ENCODE peak calls at places on chromosomes 6 and 20, in eight cellular contexts. Q is SK-N-SH, F is A549, X is transverse colon, W is tibial nerve, M is HepG2, Y is stomach, U is sigmoid colon. T is an unnamed sample.

GRCh38 chr6:150016324-150017185 is 8.8 kb downstream of the RAET1L start:
- DNase-seq in Q (peak), F (peak), X (peak), W (no peak), M (peak), Y (peak), U (no peak), T (peak)

GRCh38 chr6:42349753-42350573 is 101.8 kb downstream of the TRERF1 start:
- DNase-seq in Q (peak), F (no peak), X (no peak), W (no peak), M (no peak), Y (no peak), U (no peak), T (no peak)

GRCh38 chr20:37501940-37502339 is 19.1 kb upstream of the NNAT start:
- DNase-seq in Q (no peak), F (peak), X (no peak), W (no peak), M (no peak), Y (no peak), U (peak), T (no peak)

GRCh38 chr6:152338335-152339125 is 298.6 kb downstream of the SYNE1 start:
- DNase-seq in Q (peak), F (peak), X (peak), W (peak), M (peak), Y (peak), U (peak), T (peak)

GRCh38 chr20:32359633-32360332 is 1.7 kb downstream of the ASXL1 start:
- DNase-seq in Q (peak), F (no peak), X (no peak), W (no peak), M (no peak), Y (no peak), U (no peak), T (no peak)

GRCh38 chr20:37237656-37238055 is 24.0 kb downstream of the GHRH start:
- DNase-seq in Q (no peak), F (no peak), X (no peak), W (no peak), M (no peak), Y (no peak), U (no peak), T (no peak)

GRCh38 chr6:168909288-168909687 is 344.4 kb downstream of the THBS2 start:
- DNase-seq in Q (no peak), F (no peak), X (no peak), W (no peak), M (no peak), Y (no peak), U (no peak), T (no peak)

GRCh38 chr6:161660666-161661571 is 387.1 kb upstream of the AGPAT4 start:
- DNase-seq in Q (no peak), F (no peak), X (no peak), W (no peak), M (peak), Y (no peak), U (no peak), T (no peak)

GRCh38 chr6:145887969-145888368 is 73.4 kb upstream of the FBXO30 start:
- DNase-seq in Q (peak), F (no peak), X (no peak), W (no peak), M (no peak), Y (no peak), U (peak), T (no peak)

GRCh38 chr6:30757261-30757935 is 13.1 kb upstream of the IER3 start:
- DNase-seq in Q (no peak), F (no peak), X (no peak), W (no peak), M (no peak), Y (no peak), U (no peak), T (no peak)

GRCh38 chr6:170293881-170294755 is 3.2 kb upstream of the DLL1 start:
- DNase-seq in Q (peak), F (no peak), X (no peak), W (no peak), M (no peak), Y (no peak), U (peak), T (no peak)

GRCh38 chr6:23505021-23505420 is 621.0 kb upstream of the NRSN1 start:
- DNase-seq in Q (no peak), F (no peak), X (no peak), W (no peak), M (no peak), Y (no peak), U (no peak), T (no peak)

GRCh38 chr6:21587925-21588811 is 5.4 kb upstream of the SOX4 start:
- DNase-seq in Q (peak), F (peak), X (peak), W (no peak), M (peak), Y (peak), U (peak), T (peak)

GRCh38 chr6:100382767-100383195 is 81.9 kb downstream of the SIM1 start:
- DNase-seq in Q (no peak), F (no peak), X (no peak), W (no peak), M (no peak), Y (no peak), U (no peak), T (no peak)

GRCh38 chr20:48682529-48683385 is 145.0 kb downstream of the PREX1 start:
- DNase-seq in Q (peak), F (no peak), X (peak), W (peak), M (peak), Y (peak), U (peak), T (peak)

GRCh38 chr20:43669332-43669731 is 2.4 kb downstream of the MYBL2 start:
- DNase-seq in Q (no peak), F (no peak), X (no peak), W (no peak), M (no peak), Y (peak), U (no peak), T (no peak)

GRCh38 chr6:128244751-128245405 is 275.5 kb downstream of the PTPRK start:
- DNase-seq in Q (no peak), F (no peak), X (no peak), W (no peak), M (no peak), Y (no peak), U (no peak), T (no peak)

GRCh38 chr6:69957990-69958559 is 91.7 kb downstream of the COL19A1 start:
- DNase-seq in Q (no peak), F (no peak), X (no peak), W (no peak), M (no peak), Y (no peak), U (no peak), T (no peak)

GRCh38 chr6:128515550-128516513 is 4.6 kb downstream of the PTPRK start:
- DNase-seq in Q (no peak), F (no peak), X (no peak), W (no peak), M (no peak), Y (no peak), U (no peak), T (no peak)

GRCh38 chr6:26205625-26206574 is 118.7 kb downstream of the HFE start:
- DNase-seq in Q (peak), F (peak), X (peak), W (no peak), M (peak), Y (no peak), U (no peak), T (no peak)

GRCh38 chr6:90220273-90220672 is 76.4 kb downstream of the BACH2 start:
- DNase-seq in Q (no peak), F (no peak), X (no peak), W (no peak), M (no peak), Y (no peak), U (no peak), T (no peak)

GRCh38 chr6:18820725-18821124 is 433.6 kb downstream of the RNF144B start:
- DNase-seq in Q (no peak), F (no peak), X (no peak), W (no peak), M (no peak), Y (no peak), U (no peak), T (no peak)

GRCh38 chr20:61815176-61815575 is 250.5 kb downstream of the TAF4 start:
- DNase-seq in Q (no peak), F (no peak), X (no peak), W (no peak), M (no peak), Y (no peak), U (no peak), T (no peak)

GRCh38 chr6:30826961-30827342 is 57.4 kb upstream of the DDR1 start:
- DNase-seq in Q (no peak), F (no peak), X (peak), W (no peak), M (peak), Y (peak), U (no peak), T (no peak)

GRCh38 chr20:57266251-57267157 is at the start of gene BMP7:
- DNase-seq in Q (peak), F (no peak), X (no peak), W (peak), M (no peak), Y (no peak), U (no peak), T (no peak)

GRCh38 chr6:131807644-131808459 is at the start of gene ENPP1:
- DNase-seq in Q (peak), F (peak), X (peak), W (peak), M (peak), Y (peak), U (peak), T (peak)

GRCh38 chr6:82072113-82072512 is 175.4 kb downstream of the IBTK start:
- DNase-seq in Q (no peak), F (no peak), X (no peak), W (no peak), M (no peak), Y (no peak), U (no peak), T (no peak)

GRCh38 chr6:1766663-1767062 is 156.9 kb downstream of the FOXC1 start:
- DNase-seq in Q (peak), F (no peak), X (no peak), W (no peak), M (no peak), Y (peak), U (no peak), T (peak)

GRCh38 chr6:19723533-19723932 is 113.6 kb upstream of the ID4 start:
- DNase-seq in Q (no peak), F (peak), X (no peak), W (no peak), M (no peak), Y (no peak), U (no peak), T (no peak)

GRCh38 chr6:44377971-44378370 is 9.5 kb upstream of the CDC5L start:
- DNase-seq in Q (no peak), F (no peak), X (no peak), W (no peak), M (peak), Y (no peak), U (no peak), T (no peak)

GRCh38 chr20:47521059-47521808 is 19.5 kb downstream of the NCOA3 start:
- DNase-seq in Q (no peak), F (no peak), X (no peak), W (no peak), M (no peak), Y (no peak), U (no peak), T (no peak)

GRCh38 chr20:34997171-34997570 is 41.5 kb downstream of the MYH7B start:
- DNase-seq in Q (no peak), F (no peak), X (peak), W (no peak), M (no peak), Y (peak), U (no peak), T (peak)

GRCh38 chr20:47576516-47577033 is 74.9 kb downstream of the NCOA3 start:
- DNase-seq in Q (peak), F (peak), X (peak), W (no peak), M (peak), Y (peak), U (peak), T (peak)

GRCh38 chr6:18488004-18488403 is 100.9 kb downstream of the RNF144B start:
- DNase-seq in Q (no peak), F (no peak), X (no peak), W (no peak), M (no peak), Y (no peak), U (no peak), T (no peak)

GRCh38 chr6:11727995-11728961 is 50.3 kb downstream of the ADTRP start:
- DNase-seq in Q (no peak), F (no peak), X (no peak), W (no peak), M (no peak), Y (no peak), U (no peak), T (no peak)

GRCh38 chr6:26743157-26743821 is 83.7 kb upstream of the ZNF322 start:
- DNase-seq in Q (peak), F (peak), X (no peak), W (no peak), M (no peak), Y (no peak), U (no peak), T (no peak)

DNA sequence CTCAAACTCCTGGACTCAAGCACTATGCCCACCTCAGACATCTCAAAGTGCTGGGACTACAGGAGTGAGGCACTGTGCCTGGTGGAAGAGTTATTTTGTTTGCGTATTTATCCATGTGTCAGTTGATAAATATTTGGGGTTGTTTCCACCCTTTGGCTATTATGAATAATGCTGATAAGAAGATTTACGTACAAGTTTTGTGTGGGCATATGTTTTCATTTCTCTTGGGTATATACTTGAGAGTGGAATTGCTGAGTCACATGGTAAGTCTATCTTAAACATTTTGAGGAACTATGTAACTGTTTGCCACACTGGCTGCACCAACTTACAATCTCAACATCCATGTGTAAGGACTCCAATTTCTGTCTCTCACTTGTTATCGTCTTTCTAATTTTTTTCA is 200.3 kb downstream of the RNGTT start:
- DNase-seq in Q (no peak), F (no peak), X (no peak), W (no peak), M (no peak), Y (no peak), U (no peak), T (no peak)
- TF ChIP-seq EP300 in Q (no peak), F (no peak), X (no peak), W (no peak), M (no peak), Y (no peak), U (no peak), T (no peak)

GRCh38 chr6:134797400-134798113 is 152.3 kb downstream of the ALDH8A1 start:
- DNase-seq in Q (no peak), F (no peak), X (no peak), W (no peak), M (no peak), Y (no peak), U (no peak), T (no peak)

GRCh38 chr6:134805163-134805562 is 144.7 kb downstream of the ALDH8A1 start:
- DNase-seq in Q (peak), F (no peak), X (no peak), W (no peak), M (no peak), Y (no peak), U (no peak), T (no peak)

GRCh38 chr6:134806151-134806550 is 143.8 kb downstream of the ALDH8A1 start:
- DNase-seq in Q (no peak), F (no peak), X (no peak), W (no peak), M (no peak), Y (no peak), U (no peak), T (no peak)

DNA sequence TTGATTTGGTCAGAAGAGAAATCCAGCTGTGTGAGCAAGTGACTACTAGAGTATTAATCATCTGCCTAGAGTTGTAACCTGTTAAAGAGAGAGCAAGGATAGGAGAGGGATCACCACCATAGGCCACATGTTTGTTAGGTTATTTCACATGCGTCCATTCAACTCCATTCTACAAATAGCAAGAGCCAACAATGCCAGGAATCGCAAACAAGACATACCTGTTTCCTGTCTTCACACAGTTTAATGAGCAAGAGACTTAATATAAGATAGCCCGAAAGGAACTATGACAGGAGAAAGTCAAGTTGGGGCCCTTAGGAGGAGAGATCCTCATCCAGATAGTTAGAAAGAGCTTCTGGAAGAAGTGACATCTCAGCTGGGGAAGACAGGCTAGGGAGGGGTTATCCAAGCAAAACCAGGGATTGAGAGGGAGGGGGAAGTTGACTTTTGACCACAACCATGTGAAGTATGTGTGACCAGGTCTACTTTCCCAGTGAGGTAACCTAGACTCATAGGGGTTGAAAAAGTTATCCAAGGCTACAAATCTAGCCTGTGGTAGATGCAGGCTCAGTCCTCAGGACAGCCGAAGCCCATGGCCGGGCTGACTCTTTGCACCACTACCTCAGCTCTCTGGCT is 147.4 kb downstream of the ALDH8A1 start:
- DNase-seq in Q (no peak), F (no peak), X (no peak), W (no peak), M (peak), Y (no peak), U (no peak), T (no peak)
- H3K4me3 ChIP-seq in Q (no peak), F (no peak), X (no peak), W (no peak), M (no peak), Y (no peak), U (no peak), T (no peak)

GRCh38 chr6:6851059-6851658 is 256.6 kb upstream of the RREB1 start:
- DNase-seq in Q (no peak), F (peak), X (peak), W (no peak), M (peak), Y (peak), U (peak), T (peak)
- TF ChIP-seq EP300 in Q (no peak), F (no peak), X (no peak), W (no peak), M (no peak), Y (no peak), U (no peak), T (no peak)

DNA sequence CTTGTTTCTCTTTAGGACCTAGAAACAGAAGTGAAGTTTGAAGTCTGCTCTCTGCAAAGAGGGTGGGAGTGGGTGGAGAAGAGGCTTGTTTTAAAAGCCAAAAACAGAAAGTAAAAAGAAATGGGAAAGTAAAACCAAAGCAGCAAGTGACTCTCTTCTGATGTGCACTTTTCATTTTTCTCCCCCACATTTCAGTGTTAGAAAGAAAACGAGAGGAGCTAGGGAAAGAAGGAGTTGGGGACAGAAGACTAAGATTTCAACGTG is 1.3 kb downstream of the C6orf141 start:
- DNase-seq in Q (no peak), F (no peak), X (no peak), W (no peak), M (no peak), Y (no peak), U (no peak), T (no peak)
- H3K4me3 ChIP-seq in Q (no peak), F (peak), X (peak), W (no peak), M (peak), Y (peak), U (no peak), T (peak)

GRCh38 chr20:25279403-25279802 is 31.5 kb downstream of the PYGB start:
- DNase-seq in Q (no peak), F (no peak), X (peak), W (no peak), M (no peak), Y (no peak), U (no peak), T (no peak)

GRCh38 chr20:25278636-25279361 is 30.9 kb downstream of the PYGB start:
- DNase-seq in Q (no peak), F (no peak), X (peak), W (peak), M (no peak), Y (peak), U (peak), T (peak)

GRCh38 chr20:25281541-25281991 is 33.7 kb downstream of the PYGB start:
- DNase-seq in Q (no peak), F (no peak), X (peak), W (peak), M (no peak), Y (peak), U (peak), T (peak)

GRCh38 chr20:25280574-25281535 is 33.0 kb downstream of the PYGB start:
- DNase-seq in Q (no peak), F (no peak), X (peak), W (peak), M (no peak), Y (peak), U (peak), T (peak)

GRCh38 chr20:25280051-25280573 is 32.2 kb downstream of the PYGB start:
- DNase-seq in Q (peak), F (no peak), X (peak), W (peak), M (no peak), Y (peak), U (peak), T (no peak)
- TF ChIP-seq EP300 in Q (peak), F (no peak), X (no peak), W (no peak), M (no peak), Y (no peak), U (peak), T (no peak)

GRCh38 chr20:58692579-58693225 is at the start of gene NPEPL1:
- DNase-seq in Q (no peak), F (peak), X (peak), W (peak), M (no peak), Y (peak), U (peak), T (peak)

GRCh38 chr20:58694241-58695083 is 1.9 kb downstream of the NPEPL1 start:
- DNase-seq in Q (no peak), F (no peak), X (no peak), W (no peak), M (no peak), Y (no peak), U (peak), T (peak)

GRCh38 chr20:58691773-58692578 is 624 bp upstream of the NPEPL1 start:
- DNase-seq in Q (no peak), F (no peak), X (peak), W (no peak), M (no peak), Y (peak), U (peak), T (peak)

GRCh38 chr20:58695084-58695722 is 2.6 kb downstream of the NPEPL1 start:
- DNase-seq in Q (no peak), F (no peak), X (no peak), W (peak), M (no peak), Y (no peak), U (no peak), T (no peak)

GRCh38 chr20:58693226-58694006 is 816 bp downstream of the NPEPL1 start:
- DNase-seq in Q (no peak), F (peak), X (peak), W (no peak), M (no peak), Y (peak), U (peak), T (peak)
- H3K4me3 ChIP-seq in Q (no peak), F (peak), X (peak), W (peak), M (no peak), Y (peak), U (peak), T (peak)

GRCh38 chr6:43359831-43360230 is 9.6 kb downstream of the ZNF318 start:
- DNase-seq in Q (no peak), F (no peak), X (no peak), W (no peak), M (no peak), Y (no peak), U (no peak), T (no peak)

GRCh38 chr6:43361269-43361668 is 8.2 kb downstream of the ZNF318 start:
- DNase-seq in Q (no peak), F (no peak), X (no peak), W (no peak), M (no peak), Y (no peak), U (no peak), T (no peak)

GRCh38 chr6:43359381-43359780 is 10.1 kb downstream of the ZNF318 start:
- DNase-seq in Q (no peak), F (no peak), X (no peak), W (no peak), M (no peak), Y (no peak), U (no peak), T (no peak)

GRCh38 chr6:43355862-43356590 is 13.4 kb downstream of the ZNF318 start:
- DNase-seq in Q (peak), F (peak), X (peak), W (no peak), M (peak), Y (no peak), U (no peak), T (no peak)
- TF ChIP-seq EP300 in Q (no peak), F (no peak), X (no peak), W (no peak), M (no peak), Y (no peak), U (no peak), T (no peak)

T was measured in ovary.